ENCODE peak calls at places on chromosomes 3 and 15, in eight cellular contexts. Q is activated T-cell treated with anti-CD3 and anti-CD28 coated beads for 1 hour, I is psoas muscle, Y is progenitor cell of endocrine pancreas, N is NCI-H774, K is tibial nerve, U is NCI-H1436, B is AG08395. V is an unnamed sample.

GRCh38 chr15:99431661-99432091 is 134.1 kb upstream of the MEF2A start:
- DNase-seq in K (no peak), N (no peak), I (peak; percentile 35), Y (no peak), B (no peak), U (no peak), Q (no peak), V (no peak)

GRCh38 chr3:101279162-101279561 is 41.2 kb downstream of the IMPG2 start:
- DNase-seq in Y (no peak), B (peak; percentile 17), I (no peak), K (no peak), Q (no peak), U (no peak), N (no peak), V (no peak)

GRCh38 chr15:98803228-98804056 is 155.1 kb downstream of the IGF1R start:
- DNase-seq in U (no peak), K (no peak), N (no peak), Q (no peak), B (no peak), I (no peak), Y (no peak), V (no peak)

GRCh38 chr3:5784656-5785055 is 597.1 kb downstream of the EDEM1 start:
- DNase-seq in Q (no peak), U (peak; percentile 25), K (no peak), N (no peak), B (no peak), Y (no peak), I (no peak), V (no peak)

GRCh38 chr15:62769604-62770003 is 272.9 kb upstream of the TPM1 start:
- DNase-seq in I (no peak), N (no peak), K (no peak), U (no peak), Q (no peak), B (peak; percentile 48), Y (no peak), V (no peak)

GRCh38 chr3:141485578-141486415 is 1.0 kb upstream of the RASA2 start:
- DNase-seq in K (no peak), N (no peak), Y (no peak), B (peak; percentile 70), I (no peak), Q (no peak), U (no peak), V (no peak)

GRCh38 chr3:161265916-161266571 is 44.9 kb downstream of the NMD3 start:
- DNase-seq in B (no peak), I (no peak), Q (no peak), U (no peak), Y (no peak), K (no peak), N (no peak), V (no peak)

GRCh38 chr15:88378259-88378658 is 88.9 kb downstream of the MRPL46 start:
- DNase-seq in U (no peak), K (no peak), I (no peak), B (no peak), N (no peak), Q (no peak), Y (no peak), V (no peak)

GRCh38 chr3:128919988-128920387 is 40.6 kb downstream of the ACAD9 start:
- DNase-seq in Q (no peak), Y (no peak), K (no peak), I (no peak), N (no peak), B (no peak), U (no peak), V (no peak)

GRCh38 chr3:99794485-99794884 is 23.2 kb upstream of the CMSS1 start:
- DNase-seq in I (no peak), Y (no peak), N (no peak), U (no peak), B (no peak), Q (no peak), K (no peak), V (no peak)

GRCh38 chr3:174619244-174619643 is 239.9 kb upstream of the NAALADL2 start:
- DNase-seq in B (no peak), K (no peak), I (no peak), U (no peak), Y (no peak), Q (no peak), N (no peak), V (no peak)

GRCh38 chr15:61712124-61712759 is 348.0 kb downstream of the VPS13C start:
- DNase-seq in B (no peak), I (no peak), Q (no peak), K (no peak), U (no peak), Y (no peak), N (no peak), V (no peak)

GRCh38 chr15:76327191-76328105 is 9.1 kb upstream of the ISL2 start:
- DNase-seq in Y (no peak), N (no peak), Q (no peak), K (no peak), B (no peak), I (no peak), U (no peak), V (no peak)

GRCh38 chr3:166986000-166986399 is 394.1 kb downstream of the ZBBX start:
- DNase-seq in I (no peak), Y (no peak), U (no peak), B (no peak), Q (no peak), K (no peak), N (no peak), V (no peak)

GRCh38 chr3:13338996-13339395 is 81.1 kb downstream of the NUP210 start:
- DNase-seq in I (no peak), K (no peak), N (no peak), U (no peak), Y (no peak), Q (no peak), B (no peak), V (no peak)

GRCh38 chr15:76185716-76186115 is 125.6 kb downstream of the ETFA start:
- DNase-seq in N (peak; percentile 19), K (no peak), Q (no peak), U (no peak), B (peak; percentile 48), Y (no peak), I (no peak), V (peak; percentile 60)

GRCh38 chr15:37824717-37825382 is 109.6 kb upstream of the TMCO5A start:
- DNase-seq in N (no peak), K (no peak), Q (no peak), Y (no peak), B (peak; percentile 94), U (no peak), I (no peak), V (no peak)

GRCh38 chr3:7682822-7683229 is 818.8 kb upstream of the LMCD1 start:
- DNase-seq in K (no peak), B (peak; percentile 26), Q (no peak), N (no peak), Y (no peak), U (no peak), I (no peak), V (no peak)

GRCh38 chr15:66945842-66946241 is 119.6 kb upstream of the SMAD3 start:
- DNase-seq in N (no peak), U (no peak), Q (no peak), Y (no peak), K (no peak), I (no peak), B (no peak), V (no peak)

GRCh38 chr15:40767838-40768491 is 1.8 kb upstream of the C15orf62 start:
- DNase-seq in U (no peak), K (no peak), Y (no peak), N (no peak), I (no peak), B (no peak), Q (no peak), V (no peak)

GRCh38 chr15:43749690-43750345 is 3.6 kb downstream of the PDIA3 start:
- DNase-seq in B (no peak), U (no peak), N (no peak), K (no peak), Q (no peak), I (no peak), Y (no peak), V (no peak)

GRCh38 chr3:54476876-54477275 is 354.5 kb downstream of the CACNA2D3 start:
- DNase-seq in N (no peak), K (no peak), B (no peak), Y (no peak), I (no peak), Q (no peak), U (no peak), V (no peak)

GRCh38 chr3:107065094-107065861 is 312.0 kb upstream of the CCDC54 start:
- DNase-seq in B (no peak), Y (no peak), I (no peak), Q (no peak), N (no peak), K (no peak), U (no peak), V (peak; percentile 15)

GRCh38 chr3:66416556-66417304 is 84.1 kb downstream of the LRIG1 start:
- DNase-seq in K (no peak), Q (no peak), I (peak; percentile 30), Y (no peak), U (no peak), N (no peak), B (no peak), V (no peak)

GRCh38 chr3:182629521-182629920 is 163.8 kb upstream of the ATP11B start:
- DNase-seq in B (no peak), U (no peak), Q (no peak), K (no peak), I (no peak), N (no peak), Y (no peak), V (no peak)

GRCh38 chr3:30549600-30549999 is 56.8 kb upstream of the TGFBR2 start:
- DNase-seq in I (no peak), Y (no peak), N (no peak), U (no peak), Q (no peak), K (no peak), B (no peak), V (no peak)

GRCh38 chr3:121748638-121749275 is 784 bp downstream of the GOLGB1 start:
- DNase-seq in U (no peak), B (peak; percentile 15), I (no peak), Q (no peak), K (no peak), N (peak; percentile 31), Y (no peak), V (no peak)

GRCh38 chr3:59106085-59106629 is 56.3 kb upstream of the CFAP20DC start:
- DNase-seq in N (no peak), K (no peak), Q (no peak), Y (no peak), U (no peak), B (no peak), I (no peak), V (no peak)

GRCh38 chr3:99674086-99674789 is 35.8 kb downstream of the COL8A1 start:
- DNase-seq in N (peak; percentile 7), K (no peak), Y (no peak), U (no peak), Q (no peak), B (no peak), I (no peak), V (no peak)

GRCh38 chr15:70251246-70251990 is 153.7 kb upstream of the TLE3 start:
- DNase-seq in N (no peak), U (no peak), Q (no peak), I (peak; percentile 28), Y (no peak), B (no peak), K (no peak), V (no peak)

V was measured in endothelial cell.